ENCODE peak calls at places on chromosomes 11 and 22, in seven cellular contexts. M is lower leg skin; H is activated CD8-positive, alpha-beta T cell treated with anti-CD3 and anti-CD28 coated beads for 36 hours; E is vagina; N is H9; X is astrocyte; W is RWPE1. Z is an unnamed sample.

GRCh38 chr11:64276653-64277431 is 7.6 kb downstream of the BAD start:
- DNase-seq in N (no peak), H (no peak), W (peak), X (peak), M (no peak), E (no peak), Z (no peak)

GRCh38 chr11:125572916-125573315 is 3.6 kb downstream of the EI24 start:
- DNase-seq in E (no peak), W (no peak), N (no peak), H (no peak), X (no peak), M (no peak), Z (no peak)

GRCh38 chr11:32385998-32386397 is 49.3 kb downstream of the WT1 start:
- DNase-seq in W (peak), M (no peak), H (no peak), X (peak), E (no peak), N (peak), Z (peak)

GRCh38 chr11:25775608-25776007 is 556.3 kb upstream of the ANO3 start:
- DNase-seq in X (no peak), E (no peak), H (no peak), W (no peak), M (no peak), N (no peak), Z (no peak)

GRCh38 chr11:93059074-93059957 is 89.9 kb downstream of the MTNR1B start:
- DNase-seq in H (no peak), W (no peak), N (no peak), E (no peak), X (peak), M (no peak), Z (no peak)

GRCh38 chr11:131766637-131767036 is 396.2 kb downstream of the NTM start:
- DNase-seq in M (no peak), X (no peak), N (no peak), W (no peak), H (no peak), E (no peak), Z (no peak)

GRCh38 chr11:10792385-10793068 is 16.2 kb downstream of the EIF4G2 start:
- DNase-seq in H (peak), N (peak), X (peak), E (no peak), M (peak), W (peak), Z (peak)

GRCh38 chr11:122305426-122305825 is 189.4 kb upstream of the BLID start:
- DNase-seq in X (no peak), N (no peak), H (no peak), E (no peak), M (no peak), W (no peak), Z (no peak)

GRCh38 chr11:111935331-111936044 is 1.7 kb upstream of the DIXDC1 start:
- DNase-seq in N (no peak), H (peak), M (no peak), W (no peak), E (no peak), X (no peak), Z (no peak)

GRCh38 chr11:33582636-33583325 is 117.8 kb downstream of the C11orf91 start:
- DNase-seq in E (no peak), W (no peak), H (no peak), N (no peak), X (no peak), M (no peak), Z (no peak)

GRCh38 chr11:121699801-121700200 is 247.0 kb upstream of the SORL1-AS1 start:
- DNase-seq in M (no peak), X (no peak), W (no peak), N (no peak), E (no peak), H (no peak), Z (no peak)

GRCh38 chr22:20624161-20624616 is 116.8 kb downstream of the MED15 start:
- DNase-seq in M (no peak), W (no peak), E (no peak), H (peak), N (no peak), X (peak), Z (no peak)

GRCh38 chr11:99244613-99245012 is 223.9 kb downstream of the CNTN5 start:
- DNase-seq in X (peak), E (no peak), W (no peak), N (no peak), M (no peak), H (no peak), Z (no peak)

GRCh38 chr22:48382197-48382596 is 1445.5 kb downstream of the BRD1 start:
- DNase-seq in N (no peak), X (no peak), E (no peak), W (no peak), H (no peak), M (no peak), Z (no peak)

GRCh38 chr22:29704528-29705285 is 15.1 kb upstream of the CABP7 start:
- DNase-seq in X (peak), N (no peak), E (no peak), W (no peak), M (no peak), H (no peak), Z (peak)

GRCh38 chr11:62556102-62556871 is 9.7 kb upstream of the AHNAK start:
- DNase-seq in M (peak), W (peak), H (peak), X (peak), E (no peak), N (peak), Z (peak)

GRCh38 chr11:113840932-113841664 is 34.3 kb downstream of the USP28 start:
- DNase-seq in H (no peak), W (no peak), E (no peak), N (no peak), X (no peak), M (no peak), Z (no peak)

GRCh38 chr11:119484741-119485605 is 62.0 kb upstream of the THY1 start:
- DNase-seq in N (peak), H (peak), E (no peak), M (no peak), W (no peak), X (no peak), Z (no peak)

GRCh38 chr11:109071712-109072524 is 350.1 kb upstream of the C11orf87 start:
- DNase-seq in X (peak), H (no peak), E (no peak), M (peak), W (peak), N (no peak), Z (no peak)

GRCh38 chr11:14620027-14620511 is 23.5 kb upstream of the PDE3B start:
- DNase-seq in X (no peak), E (no peak), M (no peak), N (no peak), H (no peak), W (no peak), Z (no peak)

GRCh38 chr22:49519117-49519737 is 308.4 kb downstream of the BRD1 start:
- DNase-seq in M (no peak), W (no peak), H (no peak), N (no peak), X (no peak), E (no peak), Z (no peak)

GRCh38 chr11:29184939-29185890 is 831.6 kb downstream of the KCNA4 start:
- DNase-seq in W (no peak), X (peak), M (no peak), N (no peak), E (no peak), H (no peak), Z (no peak)

GRCh38 chr11:47225552-47226137 is 10.9 kb downstream of the DDB2 start:
- DNase-seq in N (no peak), H (peak), X (no peak), E (no peak), M (no peak), W (no peak), Z (no peak)

GRCh38 chr11:56990702-56991101 is 2.0 kb downstream of the OR5AK2 start:
- DNase-seq in N (no peak), W (no peak), X (no peak), E (no peak), M (no peak), H (no peak), Z (no peak)

GRCh38 chr11:126340960-126341709 is 14.4 kb upstream of the ST3GAL4 start:
- DNase-seq in X (no peak), H (no peak), E (no peak), M (no peak), W (no peak), N (no peak), Z (no peak)

GRCh38 chr11:100557830-100558611 is 129.1 kb upstream of the ARHGAP42 start:
- DNase-seq in W (peak), H (no peak), X (peak), M (no peak), N (no peak), E (no peak), Z (no peak)

GRCh38 chr11:77191823-77192495 is 63.9 kb downstream of the MYO7A start:
- DNase-seq in E (no peak), H (peak), X (peak), W (peak), M (no peak), N (peak), Z (peak)

GRCh38 chr11:110463153-110463552 is 33.4 kb downstream of the FDX1 start:
- DNase-seq in X (peak), H (peak), M (no peak), E (no peak), N (peak), W (no peak), Z (peak)

GRCh38 chr11:72951193-72951592 is 137.0 kb downstream of the ATG16L2 start:
- DNase-seq in W (no peak), M (no peak), X (no peak), N (no peak), E (no peak), H (no peak), Z (no peak)

GRCh38 chr22:33666661-33667619 is 253.3 kb downstream of the LARGE1 start:
- DNase-seq in E (no peak), X (no peak), H (no peak), N (no peak), M (no peak), W (no peak), Z (no peak)

GRCh38 chr11:43944761-43945311 is 2.4 kb downstream of the C11orf96 start:
- DNase-seq in H (peak), M (no peak), W (peak), E (no peak), X (no peak), N (peak), Z (peak)

GRCh38 chr22:38038890-38039812 is 18.1 kb upstream of the PICK1 start:
- DNase-seq in N (no peak), E (no peak), W (no peak), M (no peak), H (no peak), X (no peak), Z (no peak)

GRCh38 chr22:23315341-23315917 is 135.1 kb downstream of the BCR start:
- DNase-seq in W (peak), H (peak), M (no peak), E (no peak), N (peak), X (peak), Z (peak)

GRCh38 chr11:15754221-15754620 is 602.1 kb downstream of the SOX6 start:
- DNase-seq in M (no peak), X (no peak), E (no peak), H (no peak), N (no peak), W (no peak), Z (no peak)

GRCh38 chr11:37689951-37690350 is 1091.9 kb upstream of the RAG2 start:
- DNase-seq in M (no peak), N (no peak), H (no peak), X (peak), W (no peak), E (no peak), Z (no peak)

GRCh38 chr11:116607027-116607426 is 165.8 kb downstream of the BUD13 start:
- DNase-seq in X (no peak), W (no peak), M (no peak), N (no peak), H (no peak), E (no peak), Z (no peak)

GRCh38 chr11:47004595-47005033 is 68.1 kb downstream of the CSTPP1 start:
- DNase-seq in W (no peak), X (peak), H (no peak), M (peak), E (no peak), N (no peak), Z (peak)

DNA sequence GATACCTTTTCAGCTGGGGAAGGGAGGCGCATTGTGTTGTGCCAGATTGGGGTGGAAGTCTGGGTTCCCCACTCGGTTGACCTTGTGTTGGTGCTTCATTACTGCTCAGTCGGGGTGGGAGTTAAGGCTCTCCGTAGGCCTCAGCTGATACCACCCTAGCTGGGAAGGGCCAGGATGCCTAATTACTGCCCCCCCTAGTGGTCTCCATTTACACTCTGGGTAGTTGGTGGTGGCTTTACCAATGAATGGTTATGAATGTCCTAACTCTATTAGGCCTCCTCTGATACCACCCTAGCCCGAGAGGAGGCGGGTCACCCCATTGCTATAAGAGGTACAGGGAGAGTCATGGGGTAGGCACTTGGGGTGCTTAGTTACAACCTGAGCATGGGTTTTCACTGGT is 27.5 kb upstream of the HIKESHI start:
- DNase-seq in N (peak), M (no peak), X (no peak), E (no peak), H (no peak), W (no peak), Z (no peak)
- TF ChIP-seq CTCF in N (peak), M (no peak), X (no peak), E (no peak), H (peak), W (no peak), Z (no peak)

DNA sequence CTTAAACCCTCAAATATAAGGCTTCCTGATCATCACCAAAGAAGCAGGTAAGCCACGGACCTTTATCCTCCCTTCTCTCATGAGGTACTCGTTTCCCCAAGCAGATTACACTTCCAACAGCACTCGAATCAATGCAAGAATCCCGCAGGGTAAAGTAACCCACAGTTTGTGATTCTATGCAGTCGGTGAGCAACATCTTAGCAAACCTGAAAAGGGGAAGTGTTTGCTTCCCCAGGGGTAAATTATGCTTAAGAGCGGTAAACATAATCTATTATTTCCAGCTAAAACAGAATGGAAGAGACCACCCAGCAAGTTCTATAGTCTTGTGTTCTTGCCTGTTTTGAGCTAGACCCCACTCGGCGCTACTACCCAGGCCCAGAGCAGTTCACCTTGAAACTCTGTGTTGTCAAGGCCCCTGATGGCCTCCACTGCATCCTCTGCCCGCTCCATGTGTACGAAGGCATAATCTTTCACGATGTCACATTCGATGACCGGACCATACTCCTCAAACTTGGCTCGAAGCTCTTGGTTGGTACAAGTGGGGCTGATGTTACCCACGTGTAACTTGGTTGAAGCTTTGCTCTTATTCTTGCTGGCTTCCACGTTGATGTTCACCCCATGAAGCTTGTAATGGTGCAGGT is 1.3 kb downstream of the RBM4B start:
- DNase-seq in N (no peak), E (no peak), W (no peak), H (no peak), X (no peak), M (no peak), Z (no peak)
- TF ChIP-seq CTCF in N (no peak), E (no peak), W (no peak), H (no peak), X (no peak), M (no peak), Z (no peak)

GRCh38 chr11:19712281-19713220 is at the start of gene NAV2:
- DNase-seq in N (peak), M (peak), E (no peak), W (peak), H (peak), X (peak), Z (peak)
- TF ChIP-seq CTCF in N (no peak), M (no peak), E (no peak), W (no peak), H (no peak), X (no peak), Z (no peak)

GRCh38 chr11:104256525-104256924 is 92.6 kb upstream of the PDGFD start:
- DNase-seq in X (no peak), N (no peak), M (no peak), H (no peak), E (no peak), W (peak), Z (no peak)
- TF ChIP-seq CTCF in X (peak), N (peak), M (no peak), H (no peak), E (no peak), W (no peak), Z (no peak)

GRCh38 chr22:46678785-46679700 is 58.9 kb downstream of the GRAMD4 start:
- DNase-seq in M (no peak), E (no peak), H (no peak), N (no peak), W (no peak), X (no peak), Z (no peak)

GRCh38 chr22:46679711-46680269 is 58.3 kb downstream of the CERK start:
- DNase-seq in M (no peak), N (no peak), H (no peak), W (no peak), X (no peak), E (no peak), Z (no peak)

GRCh38 chr22:46682011-46682731 is 55.9 kb downstream of the CERK start:
- DNase-seq in X (no peak), H (no peak), W (no peak), E (no peak), M (no peak), N (no peak), Z (no peak)

GRCh38 chr22:46678003-46678657 is 57.9 kb downstream of the GRAMD4 start:
- DNase-seq in H (peak), W (no peak), M (no peak), X (no peak), E (no peak), N (no peak), Z (no peak)

GRCh38 chr22:46681010-46681409 is 57.0 kb downstream of the CERK start:
- DNase-seq in W (no peak), M (no peak), H (peak), E (no peak), X (no peak), N (no peak), Z (no peak)
- TF ChIP-seq CTCF in W (no peak), M (no peak), H (peak), E (no peak), X (no peak), N (no peak), Z (no peak)

GRCh38 chr11:20353829-20354434 is 9.6 kb upstream of the HTATIP2 start:
- DNase-seq in N (no peak), M (no peak), H (peak), W (peak), E (no peak), X (no peak), Z (peak)

GRCh38 chr11:20357150-20357549 is 6.4 kb upstream of the HTATIP2 start:
- DNase-seq in W (no peak), X (no peak), E (no peak), H (no peak), M (no peak), N (no peak), Z (no peak)

GRCh38 chr11:20351151-20351550 is 12.4 kb upstream of the HTATIP2 start:
- DNase-seq in H (no peak), W (peak), M (no peak), E (no peak), X (no peak), N (no peak), Z (peak)

GRCh38 chr11:20351870-20352269 is 11.6 kb upstream of the HTATIP2 start:
- DNase-seq in H (no peak), E (no peak), X (no peak), M (no peak), W (no peak), N (no peak), Z (no peak)

DNA sequence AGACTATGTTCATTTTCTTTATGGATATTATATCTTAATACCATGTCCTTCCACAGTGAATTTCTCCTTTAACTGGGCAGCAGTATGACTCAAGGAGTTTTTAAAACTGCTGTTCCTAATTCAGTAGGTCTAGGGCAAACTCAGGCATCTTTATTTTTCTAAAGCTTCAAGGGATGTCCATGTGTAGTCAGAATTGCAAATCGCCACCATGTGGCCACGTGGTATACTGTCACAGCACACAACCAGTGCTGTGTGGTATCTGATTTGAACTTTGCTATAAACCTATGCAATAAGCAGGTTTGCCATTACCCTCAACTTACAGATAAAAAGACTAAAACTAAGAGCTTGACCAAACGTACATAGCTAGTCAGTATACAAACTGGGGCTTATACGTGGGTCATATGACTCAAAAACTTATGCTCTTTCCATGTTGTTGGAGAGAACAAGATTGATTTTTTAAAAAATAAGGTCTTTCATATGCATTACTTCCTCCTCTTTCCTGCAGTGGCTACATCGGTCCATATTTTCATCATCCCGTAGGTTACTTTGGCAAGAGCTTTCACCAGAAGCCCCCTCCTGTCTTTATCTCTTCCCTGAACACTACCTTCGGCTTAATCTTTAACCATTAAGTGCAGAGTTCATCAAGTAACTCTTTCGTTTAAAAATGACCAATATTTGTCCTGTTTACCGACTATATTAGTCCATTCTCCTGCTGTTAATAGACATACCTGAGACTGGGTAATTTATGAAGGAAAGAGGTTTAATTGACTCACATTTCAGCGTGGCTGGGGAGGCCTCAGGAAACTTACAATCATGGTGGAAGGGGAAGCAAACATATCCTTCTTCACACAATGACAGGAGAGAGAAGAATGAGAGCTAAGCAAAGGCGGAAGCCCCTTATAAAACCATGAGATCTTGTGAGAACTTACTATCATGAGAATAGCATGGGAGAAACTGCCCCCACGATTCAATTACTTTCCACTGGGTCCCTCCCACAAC is 8.0 kb upstream of the HTATIP2 start:
- DNase-seq in X (no peak), E (no peak), M (no peak), W (peak), N (peak), H (peak), Z (peak)
- TF ChIP-seq CTCF in X (peak), E (peak), M (no peak), W (peak), N (peak), H (peak), Z (peak)

DNA sequence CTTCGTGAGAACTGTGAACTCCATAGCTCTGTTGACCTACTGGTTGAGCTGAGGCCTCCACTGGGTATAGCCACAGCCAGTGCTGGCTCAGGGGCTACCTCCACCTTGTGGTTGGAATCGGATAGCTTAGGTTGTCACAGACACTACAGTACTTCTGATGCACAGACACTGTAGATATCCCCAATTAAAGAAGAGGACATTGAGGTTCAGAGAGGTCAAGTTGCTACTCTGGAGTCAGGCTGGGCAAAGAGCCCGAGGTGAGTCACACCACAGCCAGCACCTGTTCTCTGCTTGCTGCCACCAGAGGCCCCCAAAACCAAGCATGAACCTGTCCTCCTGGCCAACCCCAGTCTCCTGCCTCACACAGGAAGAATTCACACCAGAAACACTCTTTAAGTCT is 5.4 kb downstream of the UFD1 start:
- DNase-seq in M (no peak), W (no peak), N (no peak), E (no peak), H (no peak), X (no peak), Z (no peak)
- TF ChIP-seq CTCF in M (no peak), W (no peak), N (peak), E (no peak), H (no peak), X (no peak), Z (no peak)

Z was measured in Calu3.